ENCODE peak calls at places on chromosomes 13 and 19, in four cellular contexts. P, Y, K and R are unnamed samples.

GRCh38 chr19:28184997-28185396 is 1028.0 kb downstream of the UQCRFS1 start:
- DNase-seq in P (no peak), Y (no peak), K (no peak), R (no peak)

GRCh38 chr13:55359067-55359466 is 1781.7 kb upstream of the PRR20A start:
- DNase-seq in P (no peak), Y (no peak), K (no peak), R (no peak)

GRCh38 chr13:59532405-59532804 is 631.3 kb downstream of the DIAPH3 start:
- DNase-seq in P (no peak), Y (no peak), K (no peak), R (no peak)

GRCh38 chr13:70253834-70254233 is 145.6 kb upstream of the KLHL1 start:
- DNase-seq in P (peak), Y (no peak), K (no peak), R (no peak)

GRCh38 chr13:114099191-114099590 is 33.2 kb downstream of the RASA3 start:
- DNase-seq in P (no peak), Y (no peak), K (peak), R (peak)

GRCh38 chr19:46015961-46016425 is 6.9 kb downstream of the PGLYRP1 start:
- DNase-seq in P (no peak), Y (no peak), K (no peak), R (no peak)

GRCh38 chr13:43767351-43767901 is 19.3 kb downstream of the ENOX1 start:
- DNase-seq in P (no peak), Y (peak), K (no peak), R (no peak)

GRCh38 chr13:110713981-110714797 is 689 bp downstream of the ING1 start:
- DNase-seq in P (peak), Y (peak), K (no peak), R (peak)

GRCh38 chr13:23608704-23609413 is 38.6 kb downstream of the TNFRSF19 start:
- DNase-seq in P (no peak), Y (no peak), K (no peak), R (no peak)

GRCh38 chr13:27171830-27172494 is 351 bp upstream of the USP12 start:
- DNase-seq in P (peak), Y (peak), K (peak), R (peak)

GRCh38 chr19:33063356-33064116 is 1.2 kb downstream of the RHPN2 start:
- DNase-seq in P (peak), Y (no peak), K (no peak), R (no peak)

GRCh38 chr19:2495651-2496316 is 19.9 kb downstream of the GADD45B start:
- DNase-seq in P (no peak), Y (no peak), K (no peak), R (no peak)

GRCh38 chr19:55703790-55704215 is 28.8 kb downstream of the EPN1 start:
- DNase-seq in P (no peak), Y (no peak), K (no peak), R (peak)

GRCh38 chr13:30752201-30752797 is 17.0 kb downstream of the ALOX5AP start:
- DNase-seq in P (no peak), Y (no peak), K (no peak), R (no peak)

GRCh38 chr13:102721800-102722231 is 27.0 kb upstream of the METTL21C start:
- DNase-seq in P (no peak), Y (peak), K (no peak), R (no peak)

GRCh38 chr19:43596842-43597461 is 557 bp downstream of the ZNF576 start:
- DNase-seq in P (no peak), Y (no peak), K (no peak), R (no peak)

GRCh38 chr13:27211771-27212364 is 39.5 kb upstream of the RPL21 start:
- DNase-seq in P (no peak), Y (no peak), K (no peak), R (no peak)

GRCh38 chr13:59047546-59047945 is 1116.2 kb downstream of the DIAPH3 start:
- DNase-seq in P (no peak), Y (no peak), K (no peak), R (no peak)

GRCh38 chr19:36972594-36972993 is 56.5 kb downstream of the ZNF568 start:
- DNase-seq in P (no peak), Y (no peak), K (no peak), R (no peak)

GRCh38 chr13:44715287-44716224 is 139.4 kb upstream of the TSC22D1 start:
- DNase-seq in P (no peak), Y (no peak), K (no peak), R (no peak)

GRCh38 chr19:49327878-49328544 is 3.0 kb upstream of the SLC6A16 start:
- DNase-seq in P (peak), Y (no peak), K (no peak), R (no peak)

GRCh38 chr19:46378268-46378667 is 31.4 kb downstream of the PPP5C start:
- DNase-seq in P (no peak), Y (no peak), K (no peak), R (no peak)

GRCh38 chr13:44188257-44188656 is 185.4 kb upstream of the SERP2 start:
- DNase-seq in P (no peak), Y (no peak), K (no peak), R (no peak)

GRCh38 chr19:42552086-42553065 is 24.1 kb upstream of the CEACAM1 start:
- DNase-seq in P (no peak), Y (no peak), K (no peak), R (no peak)

GRCh38 chr13:113766035-113766800 is 7.2 kb downstream of the TMEM255B start:
- DNase-seq in P (no peak), Y (no peak), K (no peak), R (no peak)